ENCODE peak calls at places on chromosomes 1 and 21, in nine cellular contexts. B, D, W, M, T, E, G, U and Z are unnamed samples. For H3K27me3, the result is how much of the 10 kb centered on the place peaks cover.

GRCh38 chr1:18808561-18808960 is 50.9 kb downstream of the TAS1R2 start:
- DNase-seq in W (no peak), T (no peak), U (no peak), E (no peak), D (no peak), B (no peak), M (no peak), G (no peak), Z (no peak)

GRCh38 chr1:185775505-185775904 is 41.3 kb downstream of the HMCN1 start:
- DNase-seq in D (no peak), G (no peak), U (no peak), M (no peak), B (no peak), E (peak), T (no peak), W (no peak), Z (no peak)

GRCh38 chr1:3018576-3018975 is 2.7 kb upstream of the ACTRT2 start:
- DNase-seq in W (peak), G (no peak), T (no peak), D (peak), M (no peak), U (no peak), E (no peak), B (no peak), Z (no peak)

GRCh38 chr1:45490121-45490622 is 791 bp downstream of the TESK2 start:
- DNase-seq in T (no peak), U (no peak), G (no peak), E (peak), D (no peak), B (peak), M (peak), W (no peak), Z (no peak)

GRCh38 chr21:34996304-34997081 is 52.6 kb downstream of the RUNX1 start:
- DNase-seq in E (no peak), U (no peak), T (no peak), D (no peak), W (no peak), M (no peak), G (no peak), B (no peak), Z (no peak)

GRCh38 chr21:45020629-45021427 is 53.6 kb upstream of the ADARB1 start:
- DNase-seq in M (no peak), T (peak), W (peak), B (no peak), U (no peak), G (no peak), D (peak), E (no peak), Z (peak)

GRCh38 chr1:10456661-10457060 is 6.8 kb downstream of the CORT start:
- DNase-seq in M (no peak), B (no peak), E (no peak), T (no peak), D (no peak), W (no peak), U (no peak), G (no peak), Z (no peak)

GRCh38 chr1:41523071-41523470 is 38.6 kb upstream of the EDN2 start:
- DNase-seq in D (peak), G (no peak), U (no peak), T (no peak), B (no peak), W (no peak), M (no peak), E (no peak), Z (no peak)

GRCh38 chr1:23202263-23202749 is 15.0 kb downstream of the HTR1D start:
- DNase-seq in T (no peak), G (no peak), E (peak), U (no peak), W (no peak), D (no peak), M (peak), B (no peak), Z (no peak)

GRCh38 chr1:229148041-229148671 is 122.8 kb upstream of the RAB4A start:
- DNase-seq in M (no peak), U (peak), B (peak), D (no peak), G (no peak), T (no peak), W (no peak), E (no peak), Z (peak)

GRCh38 chr1:223708001-223708359 is 4.4 kb upstream of the CAPN2 start:
- DNase-seq in B (peak), M (no peak), D (no peak), W (no peak), U (no peak), T (no peak), G (no peak), E (no peak), Z (no peak)

GRCh38 chr21:34020934-34021553 is 52.3 kb upstream of the MRPS6 start:
- DNase-seq in D (no peak), B (no peak), U (no peak), G (no peak), M (no peak), T (no peak), E (no peak), W (no peak), Z (no peak)

GRCh38 chr1:25617626-25618432 is 1.2 kb downstream of the MAN1C1 start:
- DNase-seq in U (no peak), E (no peak), T (no peak), B (no peak), M (no peak), W (peak), G (no peak), D (peak), Z (peak)

GRCh38 chr1:118978914-118979701 is 9.0 kb downstream of the TBX15 start:
- DNase-seq in E (no peak), B (no peak), T (no peak), M (no peak), W (no peak), U (no peak), G (no peak), D (no peak), Z (no peak)
- H3K27me3 ChIP-seq in E (under half), B (under half), T (under half), M (under half), W (under half), U (under half), G (under half), D (half or more), Z (half or more)

GRCh38 chr1:21663251-21663950 is 5.8 kb downstream of the RAP1GAP start:
- DNase-seq in E (no peak), U (no peak), W (peak), M (peak), B (no peak), G (no peak), D (peak), T (no peak), Z (no peak)
- H3K27me3 ChIP-seq in E (under half), U (under half), W (under half), M (under half), B (under half), G (under half), D (under half), T (under half), Z (under half)

GRCh38 chr1:172277989-172278388 is 142.5 kb upstream of the C1orf105 start:
- DNase-seq in B (no peak), T (no peak), M (no peak), G (no peak), D (no peak), E (no peak), W (no peak), U (no peak), Z (no peak)
- H3K27me3 ChIP-seq in B (under half), T (under half), M (under half), G (under half), D (under half), E (under half), W (under half), U (under half), Z (under half)

GRCh38 chr1:156419863-156420208 is 50.8 kb downstream of the RHBG start:
- DNase-seq in G (no peak), W (no peak), B (no peak), M (peak), D (no peak), E (no peak), T (no peak), U (no peak), Z (no peak)
- H3K27me3 ChIP-seq in G (half or more), W (under half), B (under half), M (under half), D (half or more), E (under half), T (half or more), U (under half), Z (under half)

DNA sequence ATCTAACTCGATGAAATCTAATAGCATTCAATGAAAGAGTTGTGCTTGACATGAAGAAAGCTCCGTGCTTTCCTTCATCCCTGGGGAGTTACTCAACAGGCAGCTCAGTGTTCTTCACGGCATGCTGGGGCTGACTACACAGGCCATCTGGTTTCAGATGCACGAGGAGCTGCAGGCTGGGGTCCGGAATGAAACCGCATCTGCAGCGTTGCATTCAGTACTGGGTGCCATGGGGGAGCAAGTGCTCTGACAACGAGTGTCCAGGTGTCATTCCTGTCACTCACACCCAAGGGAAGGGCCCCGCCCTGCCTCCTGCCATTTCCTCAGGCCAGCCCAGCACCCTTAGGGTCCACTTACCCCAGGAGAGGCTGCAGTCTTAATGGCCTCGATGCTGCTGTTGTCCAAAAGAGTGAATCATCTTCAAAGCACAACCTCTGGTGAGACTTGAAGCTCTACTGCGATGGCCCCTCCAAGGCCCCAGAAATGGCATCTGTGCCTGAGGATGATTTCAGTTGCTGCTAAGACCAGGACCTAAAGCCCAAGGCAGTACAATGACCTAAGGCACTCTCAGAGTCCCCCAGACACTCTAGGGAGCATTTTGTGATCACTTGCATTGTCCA is 61.4 kb downstream of the STUM start:
- DNase-seq in U (no peak), B (no peak), D (no peak), T (no peak), W (peak), E (no peak), M (no peak), G (no peak), Z (no peak)
- H3K27me3 ChIP-seq in U (under half), B (under half), D (under half), T (under half), W (under half), E (under half), M (under half), G (under half), Z (under half)

GRCh38 chr1:153081736-153082135 is 10.3 kb upstream of the SPRR2B start:
- DNase-seq in U (no peak), E (no peak), G (no peak), M (no peak), D (no peak), B (no peak), W (no peak), T (no peak), Z (no peak)

GRCh38 chr1:153087692-153088091 is 6.6 kb downstream of the SPRR2E start:
- DNase-seq in W (no peak), G (no peak), U (no peak), T (no peak), M (no peak), E (no peak), B (no peak), D (no peak), Z (no peak)
- H3K27me3 ChIP-seq in W (under half), G (under half), U (under half), T (under half), M (under half), E (under half), B (under half), D (under half), Z (under half)

GRCh38 chr1:68231627-68232303 is 558 bp downstream of the WLS start:
- DNase-seq in D (peak), U (peak), M (no peak), G (no peak), T (peak), B (peak), W (peak), E (peak), Z (peak)

GRCh38 chr1:68227598-68227997 is 4.7 kb downstream of the WLS start:
- DNase-seq in U (no peak), G (no peak), M (no peak), E (no peak), D (no peak), W (no peak), B (no peak), T (no peak), Z (no peak)

GRCh38 chr1:68230901-68231626 is 1.3 kb downstream of the WLS start:
- DNase-seq in M (no peak), B (peak), T (no peak), W (peak), U (peak), D (peak), E (peak), G (no peak), Z (peak)

GRCh38 chr1:68229927-68230812 is 2.2 kb downstream of the WLS start:
- DNase-seq in D (no peak), M (no peak), B (peak), E (no peak), G (no peak), U (no peak), W (no peak), T (no peak), Z (peak)

GRCh38 chr1:68228833-68229232 is 3.5 kb downstream of the WLS start:
- DNase-seq in G (no peak), U (no peak), T (no peak), M (no peak), W (no peak), E (no peak), B (peak), D (no peak), Z (no peak)
- H3K27me3 ChIP-seq in G (under half), U (under half), T (under half), M (under half), W (under half), E (under half), B (under half), D (under half), Z (under half)

DNA sequence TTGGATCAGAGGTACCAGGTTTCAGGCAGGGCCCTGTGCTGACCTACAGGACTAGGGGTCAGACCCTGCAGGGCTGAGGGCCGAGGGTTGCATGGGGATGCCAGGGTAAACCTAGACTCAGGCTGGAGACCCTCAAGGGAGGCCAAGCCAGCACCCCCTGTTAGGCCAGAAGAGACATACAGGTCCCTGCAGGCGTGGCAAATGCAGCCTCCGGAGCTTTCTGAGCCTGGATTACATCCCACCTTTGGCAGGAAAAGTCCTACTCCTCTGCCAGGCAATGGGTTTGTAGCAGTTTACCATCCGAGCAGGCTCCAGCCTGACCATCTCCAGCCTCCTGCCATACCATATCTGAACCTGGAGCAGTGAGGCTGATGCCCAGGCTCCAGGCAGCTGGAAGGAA is 425.3 kb downstream of the NPHP4 start:
- DNase-seq in W (no peak), T (no peak), E (no peak), M (no peak), D (no peak), B (no peak), G (no peak), U (no peak), Z (no peak)
- H3K27me3 ChIP-seq in W (under half), T (under half), E (under half), M (under half), D (under half), B (under half), G (under half), U (under half), Z (under half)

DNA sequence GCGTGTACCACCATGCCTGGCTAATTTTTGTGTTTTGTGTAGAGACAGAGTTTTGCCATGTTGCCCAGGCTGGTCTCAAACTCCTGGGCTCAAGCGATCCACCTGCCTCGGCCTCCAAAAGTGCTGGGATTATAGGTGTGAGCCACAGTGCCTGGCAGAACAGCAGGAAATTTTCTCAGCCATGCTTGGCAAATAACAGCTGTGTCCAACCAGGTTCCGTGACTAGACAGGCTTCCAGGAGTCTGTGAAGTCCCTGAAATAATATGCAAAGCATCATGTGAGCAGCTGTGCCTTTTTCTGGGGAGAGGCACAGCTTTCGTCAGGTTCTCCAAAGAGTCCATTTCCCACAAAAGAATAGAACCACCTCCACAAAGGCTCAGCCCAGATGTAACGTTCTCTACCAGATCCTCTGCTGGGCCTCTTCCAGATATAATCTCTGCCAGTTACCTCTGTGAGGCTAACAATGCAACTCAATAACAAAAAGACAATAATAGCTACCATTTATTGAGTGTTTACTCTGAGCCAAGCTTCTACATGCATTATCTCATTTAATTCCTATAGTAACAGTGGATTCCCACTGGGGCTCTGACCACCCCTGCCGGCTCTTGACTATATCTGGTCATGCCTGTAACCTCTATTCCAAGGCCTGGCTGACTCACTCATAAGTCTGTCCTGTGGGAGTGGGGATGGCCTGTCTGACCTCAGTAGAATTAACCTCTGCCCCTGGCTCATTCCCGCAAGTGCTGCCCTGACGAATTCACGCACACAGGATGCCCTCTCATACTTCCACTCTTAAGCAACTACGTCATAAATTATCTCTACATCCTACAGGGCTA is 4.0 kb upstream of the NKAIN1 start:
- DNase-seq in D (no peak), M (no peak), U (peak), W (peak), B (no peak), T (no peak), G (no peak), E (no peak), Z (no peak)
- H3K27me3 ChIP-seq in D (under half), M (under half), U (under half), W (under half), B (under half), T (under half), G (under half), E (under half), Z (under half)

GRCh38 chr1:90573736-90574135 is 143.4 kb downstream of the BARHL2 start:
- DNase-seq in W (no peak), M (no peak), G (no peak), E (no peak), B (peak), T (no peak), U (no peak), D (no peak), Z (no peak)

GRCh38 chr1:90580176-90580575 is 136.9 kb downstream of the BARHL2 start:
- DNase-seq in G (no peak), E (no peak), W (no peak), T (no peak), M (no peak), B (peak), D (no peak), U (no peak), Z (no peak)

GRCh38 chr1:90579212-90579802 is 137.8 kb downstream of the BARHL2 start:
- DNase-seq in M (peak), G (no peak), D (no peak), W (no peak), U (no peak), T (peak), E (peak), B (peak), Z (no peak)

DNA sequence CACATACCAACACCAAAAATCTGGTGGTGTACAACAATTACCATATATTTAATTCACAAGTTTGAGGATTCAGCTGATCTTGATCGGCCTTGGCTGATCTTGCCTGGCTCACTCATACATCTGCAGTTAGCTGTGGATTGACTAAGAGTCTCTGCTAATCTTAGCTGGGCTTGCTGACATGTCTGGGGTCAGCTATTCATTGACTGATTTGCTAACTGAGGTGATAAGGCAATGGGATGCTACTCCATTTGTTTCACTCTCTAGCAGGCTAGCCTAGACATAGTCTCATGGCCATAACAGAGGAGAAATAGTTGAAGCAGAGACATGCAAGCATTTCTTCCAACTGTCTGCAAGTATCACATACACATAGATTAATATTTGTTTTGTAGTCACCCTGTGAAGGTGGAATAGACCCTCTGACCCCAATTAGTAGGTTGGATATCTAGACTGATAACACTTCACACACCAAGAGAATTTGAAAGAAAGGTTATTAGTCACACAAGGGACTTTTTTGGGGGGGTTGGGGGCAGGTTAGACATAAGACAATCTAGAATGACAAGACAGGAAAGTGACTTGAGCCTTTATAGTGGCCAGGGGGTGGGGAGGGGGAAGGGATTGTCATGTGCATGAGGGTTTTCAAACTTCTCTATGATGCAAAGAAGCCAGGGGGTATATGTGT is 142.3 kb downstream of the BARHL2 start:
- DNase-seq in M (no peak), B (no peak), T (no peak), G (no peak), W (no peak), D (no peak), E (no peak), U (no peak), Z (no peak)
- H3K27me3 ChIP-seq in M (under half), B (under half), T (under half), G (under half), W (under half), D (under half), E (under half), U (under half), Z (half or more)